ENCODE peak calls at places on chromosome X, in ten cellular contexts. C is astrocyte of the spinal cord, N is HepG2, J is stomach, A is fibroblast of lung, X is foreskin fibroblast, E is mucosa of descending colon, W is bronchial epithelial cell, Y is uterus, G is cardiac muscle cell. V is an unnamed sample.

GRCh38 chrX:115539841-115540240 is 21.1 kb upstream of the PLS3 start:
- DNase-seq in C (no peak), N (no peak), J (no peak), A (no peak), X (no peak), E (no peak), W (no peak), Y (no peak), G (no peak), V (no peak)

GRCh38 chrX:43644124-43644701 is 11.9 kb upstream of the MAOA start:
- DNase-seq in C (peak; percentile 82), N (no peak), J (no peak), A (peak; percentile 83), X (peak; percentile 80), E (no peak), W (peak; percentile 88), Y (peak; percentile 33), G (peak; percentile 79), V (no peak)

GRCh38 chrX:154371771-154372300 is 2.6 kb downstream of the FLNA start:
- DNase-seq in C (no peak), N (no peak), J (no peak), A (no peak), X (no peak), E (no peak), W (no peak), Y (no peak), G (no peak), V (no peak)

GRCh38 chrX:109822861-109823260 is 89.8 kb upstream of the ACSL4 start:
- DNase-seq in C (no peak), N (peak; percentile 95), J (no peak), A (peak; percentile 21), X (no peak), E (no peak), W (no peak), Y (no peak), G (no peak), V (no peak)

GRCh38 chrX:136115909-136116297 is 31.4 kb upstream of the FHL1 start:
- DNase-seq in C (no peak), N (no peak), J (no peak), A (no peak), X (no peak), E (no peak), W (peak; percentile 10), Y (no peak), G (no peak), V (no peak)

GRCh38 chrX:2608638-2609430 is 82.3 kb upstream of the CD99 start:
- DNase-seq in C (peak; percentile 82), N (peak; percentile 72), J (peak; percentile 89), A (peak; percentile 80), X (peak; percentile 96), E (peak; percentile 87), W (peak; percentile 60), Y (peak; percentile 82), G (peak; percentile 92), V (no peak)

GRCh38 chrX:109475174-109475891 is 6.6 kb downstream of the GUCY2F start:
- DNase-seq in C (peak; percentile 61), N (peak; percentile 35), J (peak; percentile 26), A (peak; percentile 39), X (peak; percentile 74), E (peak; percentile 40), W (peak; percentile 56), Y (peak; percentile 15), G (peak; percentile 67), V (no peak)

GRCh38 chrX:55489315-55490009 is at the start of gene USP51:
- DNase-seq in C (peak; percentile 18), N (no peak), J (peak; percentile 42), A (peak; percentile 20), X (peak; percentile 53), E (peak; percentile 31), W (peak; percentile 37), Y (peak; percentile 52), G (peak; percentile 60), V (no peak)

GRCh38 chrX:96564595-96564994 is 120.0 kb upstream of the DIAPH2 start:
- DNase-seq in C (no peak), N (no peak), J (no peak), A (no peak), X (no peak), E (no peak), W (no peak), Y (no peak), G (no peak), V (no peak)

GRCh38 chrX:17968367-17968766 is 107.3 kb upstream of the RAI2 start:
- DNase-seq in C (no peak), N (no peak), J (no peak), A (no peak), X (no peak), E (no peak), W (no peak), Y (no peak), G (no peak), V (no peak)

GRCh38 chrX:19566359-19567141 is 51.2 kb upstream of the MAP3K15 start:
- DNase-seq in C (peak; percentile 54), N (peak; percentile 65), J (no peak), A (peak; percentile 33), X (peak; percentile 52), E (peak; percentile 9), W (no peak), Y (no peak), G (peak; percentile 84), V (no peak)

GRCh38 chrX:120739300-120739699 is 109.4 kb upstream of the C1GALT1C1 start:
- DNase-seq in C (no peak), N (no peak), J (no peak), A (no peak), X (no peak), E (no peak), W (no peak), Y (no peak), G (no peak), V (no peak)

GRCh38 chrX:110755061-110755460 is 40.6 kb downstream of the CHRDL1 start:
- DNase-seq in C (peak; percentile 68), N (no peak), J (no peak), A (peak; percentile 90), X (peak; percentile 63), E (no peak), W (no peak), Y (no peak), G (no peak), V (no peak)

DNA sequence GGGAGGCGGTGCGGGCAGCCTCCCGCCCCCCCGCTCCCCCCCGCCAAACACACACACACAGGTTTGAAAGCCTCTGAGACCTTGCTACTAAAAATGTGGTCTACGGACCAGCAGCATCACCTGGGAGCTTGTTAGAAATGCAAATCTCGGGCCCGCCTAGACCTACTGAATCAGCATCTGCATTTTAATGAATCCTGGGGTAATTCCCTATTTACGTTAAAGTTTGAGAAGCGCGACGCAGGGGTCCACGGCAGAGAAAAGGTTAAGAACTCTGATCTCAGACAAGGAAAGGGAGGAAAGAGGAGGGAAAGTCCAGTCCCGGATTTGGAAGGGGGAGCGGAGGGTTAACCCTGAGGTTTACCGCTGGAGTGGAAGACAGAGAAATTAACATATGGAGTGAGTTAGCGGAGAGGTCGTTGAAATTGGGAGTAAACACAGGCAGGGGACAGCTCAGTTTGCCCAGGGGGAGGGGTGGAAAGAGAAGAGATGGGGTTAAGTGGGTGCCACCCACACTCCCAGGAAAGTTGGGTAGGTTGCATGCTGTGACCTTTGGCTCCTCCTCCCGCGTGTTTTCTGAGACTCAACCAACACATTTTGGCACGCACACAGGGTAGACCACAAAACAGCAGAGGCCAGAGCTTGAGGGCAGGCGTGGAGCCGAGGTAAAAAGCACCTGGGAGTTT is 483.6 kb downstream of the BCOR start:
- DNase-seq in C (no peak), N (no peak), J (no peak), A (no peak), X (no peak), E (no peak), W (no peak), Y (no peak), G (no peak), V (no peak)
- H3K4me3 ChIP-seq in C (no peak overlapping the region), N (no peak overlapping the region), J (peak overlapping the region; percentile 29), A (no peak overlapping the region), X (no peak overlapping the region), E (no peak overlapping the region), W (no peak overlapping the region), Y (no peak overlapping the region), G (peak overlapping the region; percentile 35), V (no peak overlapping the region)

DNA sequence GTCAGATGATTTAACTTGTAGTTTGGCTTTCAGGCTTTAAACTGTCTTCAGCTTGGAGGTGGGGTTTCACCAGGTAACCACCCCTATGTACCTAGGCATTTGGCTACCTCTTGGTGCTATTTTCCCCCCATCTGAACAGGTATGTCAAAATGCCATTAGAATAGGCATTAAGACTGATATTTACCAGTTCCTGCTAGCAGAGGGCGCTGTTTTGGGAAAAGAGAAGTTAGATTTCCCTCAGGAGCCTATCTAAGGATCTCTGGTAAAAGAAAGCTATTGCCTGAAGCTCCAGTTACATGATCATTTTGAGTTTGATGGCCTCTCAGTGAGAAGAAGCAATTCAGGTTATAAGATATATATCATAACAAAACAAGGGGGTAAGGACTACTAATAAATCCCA is 879.1 kb downstream of the SH3BGRL start:
- DNase-seq in C (no peak), N (no peak), J (no peak), A (no peak), X (no peak), E (no peak), W (no peak), Y (no peak), G (no peak), V (no peak)
- TF ChIP-seq CTCF in C (no peak), N (no peak), J (no peak), A (no peak), X (no peak), E (no peak), W (no peak), Y (no peak), G (no peak), V (no peak)

DNA sequence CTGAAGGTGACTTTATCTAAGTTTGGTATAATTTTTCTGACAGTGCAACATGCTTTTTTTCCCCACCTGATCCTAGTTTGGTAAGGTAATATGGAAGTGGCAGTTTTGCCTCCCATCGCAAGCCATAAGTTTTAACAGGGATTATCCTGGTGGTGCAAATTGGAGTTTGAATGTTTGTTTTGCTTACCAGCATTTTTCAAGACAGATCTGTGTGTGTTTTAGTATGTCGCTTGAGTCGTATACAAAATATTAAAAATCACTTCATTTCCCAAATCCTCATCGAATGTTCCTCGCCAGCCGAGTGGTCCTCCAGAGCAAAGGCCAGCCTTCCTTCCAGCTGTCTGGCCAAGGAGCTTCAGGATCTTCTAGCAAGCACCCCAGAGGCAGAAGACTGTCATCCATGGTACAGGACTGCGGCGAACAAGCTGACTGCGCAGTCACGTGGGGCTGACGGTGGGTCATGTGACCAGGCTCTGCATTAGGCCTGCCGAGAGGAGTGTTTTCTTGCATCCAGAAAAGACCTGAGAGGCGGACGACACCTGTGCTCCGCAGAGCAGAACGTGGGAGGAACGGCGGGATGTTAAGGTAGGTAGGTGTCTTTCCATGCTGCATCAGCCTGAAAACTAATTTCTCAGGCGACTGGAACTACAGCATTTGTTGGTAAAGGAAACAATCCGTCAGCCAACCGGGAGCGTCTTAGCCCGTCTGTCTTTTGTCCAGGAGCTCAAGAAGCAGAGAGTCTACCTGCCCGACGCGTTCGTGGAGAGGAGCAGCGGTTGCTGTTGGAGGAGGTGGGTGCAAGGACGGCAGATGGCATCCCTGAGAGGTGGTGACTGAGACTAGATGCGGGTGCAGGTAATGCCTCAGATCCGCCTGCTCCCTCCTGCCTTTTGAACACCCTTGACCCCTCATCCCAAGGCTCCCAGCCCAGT is at the start of gene GPRASP3:
- DNase-seq in C (peak; percentile 77), N (no peak), J (peak; percentile 78), A (peak; percentile 75), X (peak; percentile 83), E (peak; percentile 86), W (peak; percentile 60), Y (peak; percentile 78), G (peak; percentile 65), V (no peak)
- H3K4me3 ChIP-seq in C (peak within 1 kb of the TSS; percentile 61), N (peak within 1 kb of the TSS; percentile 10), J (peak within 1 kb of the TSS; percentile 49), A (peak within 1 kb of the TSS; percentile 54), X (peak within 1 kb of the TSS; percentile 79), E (no peak within 1 kb of the TSS), W (peak within 1 kb of the TSS; percentile 49), Y (peak within 1 kb of the TSS; percentile 38), G (no peak within 1 kb of the TSS), V (peak within 1 kb of the TSS; percentile 65)

GRCh38 chrX:77899081-77899828 is at the start of gene COX7B:
- DNase-seq in C (peak; percentile 97), N (peak; percentile 96), J (peak; percentile 64), A (peak; percentile 92), X (peak; percentile 93), E (peak; percentile 83), W (peak; percentile 91), Y (peak; percentile 83), G (peak; percentile 96), V (peak; percentile 84)
- TF ChIP-seq CTCF in C (peak; percentile 47), N (peak; percentile 56), J (no peak), A (peak; percentile 38), X (peak; percentile 40), E (no peak), W (peak; percentile 53), Y (peak; percentile 27), G (peak; percentile 49), V (peak; percentile 44)

V was measured in AG04449.